ENCODE peak calls at places on chromosomes 2 and 18, in eight cellular contexts. H is posterior cingulate gyrus, T is cardiac fibroblast, W is hippocampal formation, I is A549, Z is dermis blood vessel endothelial cell, V is hepatocyte, G is choroid plexus epithelial cell. O is an unnamed sample.

GRCh38 chr2:173545364-173545734 is 190.7 kb downstream of the CDCA7 start:
- DNase-seq in H (no peak), T (peak), W (no peak), I (peak), Z (no peak), V (no peak), G (peak), O (no peak)

GRCh38 chr2:54964271-54964670 is 86.0 kb downstream of the RTN4 start:
- DNase-seq in H (no peak), T (no peak), W (no peak), I (no peak), Z (no peak), V (no peak), G (no peak), O (peak)

GRCh38 chr2:214310319-214310718 is 100.5 kb upstream of the VWC2L start:
- DNase-seq in H (no peak), T (peak), W (no peak), I (peak), Z (no peak), V (no peak), G (peak), O (no peak)

GRCh38 chr2:239272626-239273025 is 128.2 kb downstream of the HDAC4 start:
- DNase-seq in H (no peak), T (no peak), W (no peak), I (no peak), Z (no peak), V (no peak), G (no peak), O (no peak)

GRCh38 chr2:193141998-193142397 is 947.3 kb upstream of the TMEFF2 start:
- DNase-seq in H (no peak), T (no peak), W (no peak), I (no peak), Z (no peak), V (no peak), G (no peak), O (no peak)

GRCh38 chr2:40123746-40124145 is 328.1 kb downstream of the SLC8A1 start:
- DNase-seq in H (no peak), T (no peak), W (no peak), I (no peak), Z (no peak), V (no peak), G (no peak), O (no peak)

GRCh38 chr2:68336192-68336591 is 16.4 kb upstream of the CNRIP1 start:
- DNase-seq in H (no peak), T (peak), W (peak), I (no peak), Z (no peak), V (no peak), G (peak), O (peak)

GRCh38 chr18:58632557-58632956 is 3.7 kb upstream of the ALPK2 start:
- DNase-seq in H (no peak), T (no peak), W (no peak), I (no peak), Z (no peak), V (no peak), G (no peak), O (no peak)

GRCh38 chr2:22221006-22221405 is 1097.2 kb downstream of the TDRD15 start:
- DNase-seq in H (no peak), T (no peak), W (no peak), I (no peak), Z (no peak), V (no peak), G (no peak), O (no peak)

GRCh38 chr2:173399229-173399628 is 44.6 kb downstream of the CDCA7 start:
- DNase-seq in H (no peak), T (no peak), W (no peak), I (no peak), Z (no peak), V (no peak), G (no peak), O (no peak)

GRCh38 chr2:150255528-150255927 is 231.9 kb downstream of the RND3 start:
- DNase-seq in H (no peak), T (peak), W (no peak), I (no peak), Z (peak), V (no peak), G (peak), O (peak)

GRCh38 chr2:79723830-79724229 is 211.0 kb downstream of the CTNNA2 start:
- DNase-seq in H (no peak), T (peak), W (no peak), I (peak), Z (no peak), V (peak), G (peak), O (peak)

GRCh38 chr2:221973502-221973901 is 325.3 kb downstream of the PAX3 start:
- DNase-seq in H (no peak), T (no peak), W (no peak), I (no peak), Z (no peak), V (no peak), G (no peak), O (no peak)

GRCh38 chr2:144526826-144527225 is 6.9 kb upstream of the ZEB2 start:
- DNase-seq in H (no peak), T (no peak), W (no peak), I (no peak), Z (no peak), V (no peak), G (no peak), O (no peak)